ENCODE peak calls at places on chromosomes 16 and 17, in eight cellular contexts. C is CD8-positive, alpha-beta T cell; J is HepG2; W is right lobe of liver; Y is naive thymus-derived CD4-positive, alpha-beta T cell; S is activated T-cell treated with anti-CD3 and anti-CD28 coated beads, Interleukin-2, amount 50 U/mL, for 4 hours; E is A549; B is natural killer cell. P is an unnamed sample.

GRCh38 chr17:4577386-4577993 is 6.8 kb upstream of the SMTNL2 start:
- ATAC-seq in C (no peak), J (peak), W (no peak), Y (no peak), S (no peak), E (no peak), B (no peak), P (no peak)

GRCh38 chr17:27349540-27350021 is 55.7 kb downstream of the WSB1 start:
- ATAC-seq in C (no peak), J (no peak), W (no peak), Y (no peak), S (no peak), E (no peak), B (no peak), P (no peak)

GRCh38 chr16:25051446-25052160 is 36.4 kb upstream of the ARHGAP17 start:
- ATAC-seq in C (no peak), J (no peak), W (peak), Y (no peak), S (peak), E (no peak), B (no peak), P (peak)

GRCh38 chr17:6374761-6375312 is 60.1 kb downstream of the AIPL1 start:
- ATAC-seq in C (peak), J (no peak), W (no peak), Y (no peak), S (peak), E (peak), B (no peak), P (peak)

GRCh38 chr17:33292184-33292980 is 713 bp downstream of the ASIC2 start:
- ATAC-seq in C (no peak), J (no peak), W (no peak), Y (no peak), S (peak), E (peak), B (no peak), P (no peak)

GRCh38 chr17:39264119-39264518 is 38.4 kb upstream of the STAC2 start:
- ATAC-seq in C (no peak), J (no peak), W (no peak), Y (no peak), S (no peak), E (no peak), B (no peak), P (no peak)

GRCh38 chr16:75380870-75381269 is 52.4 kb downstream of the CFDP1 start:
- ATAC-seq in C (peak), J (no peak), W (peak), Y (peak), S (peak), E (no peak), B (no peak), P (no peak)

GRCh38 chr16:30085820-30086219 is 5.9 kb downstream of the TBX6 start:
- ATAC-seq in C (no peak), J (no peak), W (no peak), Y (no peak), S (no peak), E (no peak), B (no peak), P (no peak)

GRCh38 chr17:7042507-7043194 is 1.2 kb downstream of the SLC16A11 start:
- ATAC-seq in C (peak), J (no peak), W (peak), Y (peak), S (peak), E (no peak), B (peak), P (peak)